ENCODE peak calls at places on chromosome 17, in ten cellular contexts. E is stomach; R is T-helper 9 cell; V is testis; Y is stimulated activated CD4-positive, alpha-beta T cell treated with anti-CD3 and anti-CD28 coated beads, TNF-alpha, amount 100 ng/mL, for 1 hour; O is cerebellum; U is CD4-positive, alpha-beta memory T cell; B is M059J; F is NCI-H82; Q is SHP77. M is an unnamed sample.

GRCh38 chr17:75864448-75864871 is 9.3 kb upstream of the WBP2 start:
- DNase-seq in E (peak), R (no peak), V (peak), Y (no peak), O (no peak), U (peak), B (peak), F (no peak), Q (no peak), M (no peak)

GRCh38 chr17:43530303-43531081 is 15.6 kb downstream of the ETV4 start:
- DNase-seq in E (peak), R (no peak), V (peak), Y (no peak), O (no peak), U (no peak), B (peak), F (peak), Q (peak), M (peak)

GRCh38 chr17:3914319-3914685 is 2.0 kb downstream of the P2RX1 start:
- DNase-seq in E (peak), R (no peak), V (no peak), Y (no peak), O (no peak), U (no peak), B (no peak), F (no peak), Q (no peak), M (no peak)

GRCh38 chr17:39872700-39873099 is 4.7 kb downstream of the ZPBP2 start:
- DNase-seq in E (no peak), R (no peak), V (no peak), Y (no peak), O (no peak), U (no peak), B (peak), F (peak), Q (no peak), M (no peak)

GRCh38 chr17:48878920-48879898 is 13.4 kb upstream of the ATP5MC1 start:
- DNase-seq in E (peak), R (peak), V (peak), Y (peak), O (peak), U (peak), B (peak), F (peak), Q (peak), M (peak)

GRCh38 chr17:64608571-64608981 is 53.5 kb downstream of the SMURF2 start:
- DNase-seq in E (no peak), R (no peak), V (no peak), Y (no peak), O (no peak), U (no peak), B (peak), F (no peak), Q (no peak), M (no peak)

GRCh38 chr17:15038656-15039055 is 226.5 kb downstream of the PMP22 start:
- DNase-seq in E (no peak), R (no peak), V (no peak), Y (no peak), O (no peak), U (no peak), B (peak), F (no peak), Q (no peak), M (no peak)

GRCh38 chr17:47209499-47209898 is 351 bp downstream of the MYL4 start:
- DNase-seq in E (no peak), R (no peak), V (no peak), Y (no peak), O (no peak), U (no peak), B (no peak), F (no peak), Q (no peak), M (no peak)

GRCh38 chr17:83152745-83153611 is 73.6 kb downstream of the METRNL start:
- DNase-seq in E (no peak), R (no peak), V (peak), Y (no peak), O (peak), U (no peak), B (no peak), F (no peak), Q (no peak), M (no peak)

GRCh38 chr17:49486012-49486641 is 9.0 kb upstream of the NGFR start:
- DNase-seq in E (no peak), R (no peak), V (no peak), Y (no peak), O (no peak), U (no peak), B (no peak), F (peak), Q (no peak), M (no peak)

GRCh38 chr17:30586818-30587595 is 109.8 kb downstream of the GOSR1 start:
- DNase-seq in E (no peak), R (no peak), V (no peak), Y (no peak), O (no peak), U (no peak), B (peak), F (no peak), Q (no peak), M (no peak)